ENCODE peak calls at places on chromosomes 13 and 19, in five cellular contexts. L is A673; J is WERI-Rb-1; V is naive thymus-derived CD4-positive, alpha-beta T cell; D is cardiac muscle cell. N is an unnamed sample.
A peak's percentile ranks its signal among the peaks of the same experiment; 100 is the strongest.

GRCh38 chr13:40207110-40207478 is 459.3 kb downstream of the FOXO1 start:
- DNase-seq in L (no peak), J (no peak), V (no peak), D (no peak), N (no peak)

GRCh38 chr13:114132419-114133121 is at the start of gene RASA3:
- DNase-seq in L (peak; percentile 82), J (peak; percentile 88), V (peak; percentile 58), D (peak; percentile 93), N (peak; percentile 64)

GRCh38 chr19:18294467-18294864 is 13.0 kb upstream of the JUND start:
- DNase-seq in L (no peak), J (no peak), V (peak; percentile 84), D (no peak), N (peak; percentile 70)

GRCh38 chr13:110396913-110397379 is 89.9 kb downstream of the COL4A2 start:
- DNase-seq in L (no peak), J (no peak), V (no peak), D (peak; percentile 100), N (peak; percentile 87)

GRCh38 chr13:68608147-68608546 is 1378.0 kb upstream of the PCDH9 start:
- DNase-seq in L (no peak), J (no peak), V (no peak), D (no peak), N (no peak)

GRCh38 chr13:27044837-27045570 is 126.6 kb downstream of the USP12 start:
- DNase-seq in L (no peak), J (no peak), V (peak; percentile 9), D (no peak), N (no peak)

GRCh38 chr13:21686761-21687391 is 16.0 kb downstream of the FGF9 start:
- DNase-seq in L (no peak), J (no peak), V (no peak), D (no peak), N (no peak)

GRCh38 chr19:13051581-13052165 is 51.0 kb downstream of the LYL1 start:
- DNase-seq in L (peak; percentile 75), J (peak; percentile 75), V (peak; percentile 21), D (peak; percentile 67), N (peak; percentile 77)

GRCh38 chr13:113672002-113672651 is 5.1 kb downstream of the GRK1 start:
- DNase-seq in L (no peak), J (peak; percentile 18), V (no peak), D (no peak), N (peak; percentile 3)

GRCh38 chr19:1063030-1063908 is 3.7 kb upstream of the ARHGAP45 start:
- DNase-seq in L (no peak), J (peak; percentile 40), V (peak; percentile 62), D (no peak), N (no peak)

GRCh38 chr13:110726726-110727125 is 13.2 kb downstream of the ING1 start:
- DNase-seq in L (no peak), J (no peak), V (peak; percentile 38), D (no peak), N (no peak)

GRCh38 chr19:2770055-2771013 is 12.7 kb downstream of the SGTA start:
- DNase-seq in L (no peak), J (no peak), V (no peak), D (peak; percentile 77), N (peak; percentile 71)

GRCh38 chr19:39698535-39698934 is 5.7 kb upstream of the LGALS14 start:
- DNase-seq in L (no peak), J (no peak), V (no peak), D (no peak), N (no peak)

GRCh38 chr19:20661150-20661819 is at the start of gene ZNF626:
- DNase-seq in L (peak; percentile 62), J (peak; percentile 97), V (peak; percentile 91), D (peak; percentile 99), N (peak; percentile 99)

GRCh38 chr19:45404557-45405434 is at the start of gene PPP1R13L:
- DNase-seq in L (peak; percentile 67), J (peak; percentile 93), V (no peak), D (peak; percentile 80), N (peak; percentile 76)

GRCh38 chr19:40078377-40078776 is 12.4 kb downstream of the ZNF780A start:
- DNase-seq in L (no peak), J (no peak), V (no peak), D (no peak), N (no peak)

GRCh38 chr13:50766043-50766442 is 77.4 kb downstream of the DLEU7 start:
- DNase-seq in L (no peak), J (no peak), V (no peak), D (no peak), N (no peak)

GRCh38 chr13:37453246-37453645 is 145.3 kb downstream of the POSTN start:
- DNase-seq in L (peak; percentile 23), J (no peak), V (no peak), D (peak; percentile 63), N (no peak)

GRCh38 chr13:98962901-98963594 is 14.8 kb downstream of the DOCK9 start:
- DNase-seq in L (no peak), J (no peak), V (no peak), D (no peak), N (no peak)

GRCh38 chr19:19405919-19406877 is 723 bp downstream of the GATAD2A start:
- DNase-seq in L (peak; percentile 62), J (peak; percentile 55), V (peak; percentile 36), D (peak; percentile 50), N (peak; percentile 71)

GRCh38 chr13:36067619-36068456 is 63.3 kb downstream of the DCLK1 start:
- DNase-seq in L (peak; percentile 80), J (no peak), V (no peak), D (no peak), N (no peak)

GRCh38 chr19:2175742-2176141 is 12.0 kb downstream of the DOT1L start:
- DNase-seq in L (no peak), J (no peak), V (no peak), D (no peak), N (no peak)

GRCh38 chr13:102901615-102902305 is 55.9 kb downstream of the ERCC5 start:
- DNase-seq in L (no peak), J (no peak), V (no peak), D (no peak), N (no peak)

GRCh38 chr13:98801626-98802418 is 49.4 kb upstream of the SLC15A1 start:
- DNase-seq in L (no peak), J (no peak), V (no peak), D (no peak), N (no peak)

GRCh38 chr19:45008554-45008953 is 7.3 kb downstream of the RELB start:
- DNase-seq in L (no peak), J (no peak), V (no peak), D (no peak), N (no peak)

GRCh38 chr19:41264581-41265375 is 606 bp downstream of the HNRNPUL1 start:
- DNase-seq in L (peak; percentile 65), J (peak; percentile 61), V (peak; percentile 53), D (peak; percentile 50), N (peak; percentile 61)

GRCh38 chr13:48600374-48601364 is 53.1 kb upstream of the CYSLTR2 start:
- DNase-seq in L (peak; percentile 4), J (no peak), V (no peak), D (peak; percentile 96), N (no peak)
- H3K36me3 ChIP-seq in L (no peaks in the 10 kb centered on the region), J (no peaks in the 10 kb centered on the region), V (no peaks in the 10 kb centered on the region), D (no peaks in the 10 kb centered on the region), N (no peaks in the 10 kb centered on the region)

DNA sequence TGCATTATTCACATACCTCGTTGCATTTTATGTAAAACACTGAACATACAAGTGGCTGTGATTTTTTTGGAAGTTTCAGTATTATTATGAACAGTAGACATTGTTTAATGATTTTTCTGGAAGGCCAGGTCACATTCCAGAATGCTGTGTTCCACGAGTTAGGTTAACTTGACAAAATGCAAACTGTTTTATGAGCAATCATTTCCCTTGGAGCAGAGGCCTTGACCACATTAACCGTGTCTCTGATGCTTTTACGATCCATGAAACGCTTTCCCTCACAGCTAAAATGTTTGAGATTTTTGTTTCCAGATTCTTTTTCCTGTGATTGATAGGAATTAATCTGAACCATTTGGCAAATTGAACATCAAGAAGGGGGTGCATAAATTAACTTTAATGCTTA is 57.8 kb downstream of the MBNL2 start:
- DNase-seq in L (peak; percentile 39), J (no peak), V (no peak), D (peak; percentile 47), N (no peak)
- H3K27ac ChIP-seq in L (no peak overlapping the region), J (no peak overlapping the region), V (no peak overlapping the region), D (no peak overlapping the region), N (no peak overlapping the region)

GRCh38 chr19:33465371-33465770 is 56.2 kb downstream of the PEPD start:
- DNase-seq in L (no peak), J (no peak), V (no peak), D (no peak), N (peak; percentile 13)
- H3K4me3 ChIP-seq in L (no peak overlapping the region), J (no peak overlapping the region), V (no peak overlapping the region), D (no peak overlapping the region), N (no peak overlapping the region)

GRCh38 chr19:34370117-34370516 is 5.1 kb downstream of the GPI start:
- DNase-seq in L (no peak), J (no peak), V (no peak), D (no peak), N (no peak)
- H3K36me3 ChIP-seq in L (peaks cover 62% of the 10 kb centered on the region), J (peaks cover 66% of the 10 kb centered on the region), V (peaks cover 59% of the 10 kb centered on the region), D (peaks cover 59% of the 10 kb centered on the region), N (no peaks in the 10 kb centered on the region)

DNA sequence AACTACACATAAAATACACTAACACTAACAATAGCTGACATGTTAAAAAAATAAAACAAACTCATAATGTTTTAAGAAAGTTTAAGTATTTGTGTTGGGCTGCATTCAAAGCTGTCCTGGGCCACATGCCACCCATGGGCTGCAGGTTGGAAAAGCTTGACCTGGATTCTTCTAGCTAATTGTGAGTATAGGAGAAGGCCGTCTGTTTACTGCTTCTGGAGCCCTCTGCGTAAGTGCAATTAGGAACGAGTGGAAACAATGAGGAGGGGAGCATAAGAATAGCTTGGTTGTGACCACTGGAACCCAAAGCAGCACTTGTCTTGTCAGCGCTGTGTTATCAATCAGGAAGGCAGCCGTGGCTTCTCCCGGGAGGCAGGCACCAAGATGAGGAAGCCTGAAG is 110.4 kb upstream of the MBNL2 start:
- DNase-seq in L (no peak), J (no peak), V (no peak), D (no peak), N (no peak)
- H3K27ac ChIP-seq in L (no peak overlapping the region), J (no peak overlapping the region), V (no peak overlapping the region), D (peak overlapping the region; percentile 17), N (no peak overlapping the region)

DNA sequence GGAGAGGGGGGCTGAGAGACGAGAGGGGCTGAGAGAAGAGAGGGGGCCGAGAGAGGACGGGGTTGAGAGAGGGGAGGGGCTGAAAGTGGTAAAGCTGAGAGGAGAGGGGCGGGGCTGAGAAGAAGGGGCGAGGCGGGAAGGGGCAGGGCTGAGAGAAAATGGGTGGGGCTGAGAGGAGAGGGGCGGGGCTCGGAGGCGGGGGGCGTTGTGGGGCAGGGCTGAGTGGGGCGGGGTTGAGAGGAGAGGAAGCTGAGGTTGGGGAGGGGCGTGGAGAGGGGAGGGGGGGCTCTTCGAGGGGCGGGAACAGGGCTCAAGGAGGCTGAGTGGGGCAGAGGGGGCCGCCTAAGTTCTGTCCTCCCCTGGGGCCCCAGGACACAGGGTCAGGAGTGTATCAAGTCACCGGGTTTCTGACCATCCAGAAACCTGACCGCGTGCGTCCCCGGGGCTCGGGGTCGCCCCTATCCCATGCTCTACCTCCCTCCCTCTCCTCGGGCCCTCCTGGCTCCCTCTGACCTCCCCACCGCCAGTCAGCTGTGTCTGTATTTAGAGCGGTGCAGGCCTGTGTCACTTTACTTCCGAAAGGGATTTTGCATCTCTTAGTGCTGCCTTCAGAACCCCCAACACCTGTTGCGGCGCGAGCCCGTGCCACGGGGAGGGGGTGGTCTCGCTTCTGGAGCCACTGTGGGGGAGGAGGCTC is 38.6 kb upstream of the SEMA6B start:
- DNase-seq in L (peak; percentile 81), J (peak; percentile 82), V (peak; percentile 52), D (peak; percentile 53), N (no peak)
- H3K4me3 ChIP-seq in L (peak overlapping the region; percentile 45), J (peak overlapping the region; percentile 41), V (no peak overlapping the region), D (peak overlapping the region; percentile 10), N (no peak overlapping the region)